ENCODE peak calls at places on chromosomes 5 and 9, in eight cellular contexts. E is CD8-positive, alpha-beta T cell; P is tibial artery; A is brain microvascular endothelial cell; Z is mesendoderm; N is SK-N-SH; K is A549; V is neuronal stem cell. F is an unnamed sample.

GRCh38 chr9:134474656-134475050 is 148.4 kb downstream of the RXRA start:
- DNase-seq in V (no peak), P (no peak), N (no peak), Z (no peak), A (no peak), E (no peak), K (no peak), F (no peak)

GRCh38 chr9:100322954-100323536 is 29.7 kb downstream of the TEX10 start:
- DNase-seq in Z (peak), K (peak), A (peak), V (peak), N (peak), P (no peak), E (no peak), F (peak)

GRCh38 chr5:17720070-17720469 is 85.8 kb downstream of the TAF11L14 start:
- DNase-seq in Z (no peak), N (no peak), P (no peak), V (no peak), A (no peak), K (no peak), E (no peak), F (peak)

GRCh38 chr9:115680226-115680625 is 473.4 kb upstream of the PAPPA start:
- DNase-seq in P (no peak), V (no peak), Z (no peak), E (no peak), A (no peak), N (no peak), K (no peak), F (peak)

GRCh38 chr9:114072181-114073140 is 5.6 kb downstream of the AMBP start:
- DNase-seq in Z (peak), A (no peak), E (no peak), N (no peak), V (no peak), K (no peak), P (peak), F (peak)

GRCh38 chr5:158942217-158942616 is 157.5 kb downstream of the EBF1 start:
- DNase-seq in K (no peak), A (no peak), N (no peak), E (no peak), P (no peak), V (no peak), Z (no peak), F (no peak)

GRCh38 chr5:9774472-9775079 is 144.4 kb upstream of the TAS2R1 start:
- DNase-seq in V (no peak), K (peak), A (peak), P (no peak), N (no peak), Z (peak), E (no peak), F (peak)

GRCh38 chr5:131630963-131631350 is 4.1 kb downstream of the RAPGEF6 start:
- DNase-seq in V (no peak), P (no peak), N (no peak), E (no peak), Z (no peak), K (no peak), A (no peak), F (no peak)

GRCh38 chr5:137465930-137466329 is 33.2 kb downstream of the SPOCK1 start:
- DNase-seq in E (no peak), N (no peak), A (no peak), Z (no peak), P (no peak), V (no peak), K (no peak), F (no peak)

GRCh38 chr5:176394881-176395675 is 6.5 kb downstream of the HIGD2A start:
- DNase-seq in E (no peak), K (no peak), N (no peak), A (no peak), V (no peak), Z (no peak), P (no peak), F (no peak)

GRCh38 chr9:106869458-106869857 is 6.5 kb downstream of the ZNF462 start:
- DNase-seq in K (no peak), E (no peak), A (no peak), N (no peak), Z (no peak), P (no peak), V (no peak), F (no peak)

GRCh38 chr9:132160802-132161742 is 786 bp upstream of the NTNG2 start:
- DNase-seq in A (peak), K (peak), Z (peak), V (peak), P (peak), E (peak), N (peak), F (peak)

GRCh38 chr5:151408633-151409243 is 38.7 kb upstream of the SLC36A1 start:
- DNase-seq in E (no peak), V (no peak), Z (peak), K (peak), P (no peak), A (no peak), N (no peak), F (no peak)

GRCh38 chr9:83433841-83434240 is 104.4 kb downstream of the FRMD3 start:
- DNase-seq in V (no peak), Z (no peak), K (no peak), A (no peak), P (no peak), E (no peak), N (no peak), F (no peak)

GRCh38 chr5:157999696-158000095 is 140.8 kb upstream of the CLINT1 start:
- DNase-seq in A (no peak), P (no peak), V (no peak), K (no peak), N (no peak), E (no peak), Z (no peak), F (no peak)

GRCh38 chr9:31541626-31542025 is 842.8 kb upstream of the ACO1 start:
- DNase-seq in N (no peak), Z (no peak), V (no peak), E (no peak), P (no peak), A (no peak), K (no peak), F (no peak)

GRCh38 chr5:155926011-155926410 is 401.0 kb upstream of the SGCD start:
- DNase-seq in N (no peak), K (no peak), V (no peak), A (no peak), Z (no peak), E (no peak), P (no peak), F (no peak)

GRCh38 chr9:14213504-14213903 is 100.4 kb downstream of the NFIB start:
- DNase-seq in N (no peak), V (no peak), Z (no peak), P (no peak), K (peak), A (no peak), E (no peak), F (no peak)

GRCh38 chr9:14212697-14213420 is 101.1 kb downstream of the NFIB start:
- DNase-seq in P (no peak), N (no peak), Z (no peak), A (no peak), K (no peak), E (no peak), V (no peak), F (no peak)

GRCh38 chr9:14214065-14214684 is 99.8 kb downstream of the NFIB start:
- DNase-seq in A (no peak), N (no peak), E (no peak), K (no peak), V (no peak), P (no peak), Z (no peak), F (no peak)

GRCh38 chr9:14215614-14216013 is 98.3 kb downstream of the NFIB start:
- DNase-seq in Z (no peak), V (no peak), K (peak), N (no peak), A (no peak), E (no peak), P (no peak), F (peak)

GRCh38 chr9:14214693-14215092 is 99.2 kb downstream of the NFIB start:
- DNase-seq in P (no peak), E (no peak), N (no peak), K (no peak), A (no peak), Z (no peak), V (no peak), F (no peak)
- H3K27ac ChIP-seq in P (no peak), E (no peak), N (no peak), K (peak), A (no peak), Z (no peak), V (no peak), F (no peak)

GRCh38 chr5:148395031-148395430 is 11.3 kb downstream of the FBXO38 start:
- DNase-seq in P (no peak), A (no peak), N (no peak), K (no peak), E (no peak), V (no peak), Z (no peak), F (no peak)
- H3K4me3 ChIP-seq in P (no peak), A (no peak), N (no peak), K (no peak), E (no peak), V (no peak), Z (no peak), F (no peak)

GRCh38 chr9:92739346-92740014 is 25.2 kb downstream of the BICD2 start:
- DNase-seq in N (no peak), K (no peak), P (peak), E (no peak), V (no peak), A (no peak), Z (no peak), F (no peak)

GRCh38 chr9:92738661-92739081 is 26.0 kb downstream of the BICD2 start:
- DNase-seq in K (no peak), V (no peak), E (no peak), A (no peak), N (no peak), Z (peak), P (peak), F (no peak)

GRCh38 chr9:92740446-92740961 is 24.1 kb downstream of the BICD2 start:
- DNase-seq in N (no peak), V (no peak), E (no peak), Z (no peak), P (peak), A (no peak), K (no peak), F (no peak)

GRCh38 chr9:92740015-92740408 is 24.6 kb downstream of the BICD2 start:
- DNase-seq in N (no peak), A (no peak), V (no peak), P (peak), Z (no peak), E (no peak), K (no peak), F (no peak)

DNA sequence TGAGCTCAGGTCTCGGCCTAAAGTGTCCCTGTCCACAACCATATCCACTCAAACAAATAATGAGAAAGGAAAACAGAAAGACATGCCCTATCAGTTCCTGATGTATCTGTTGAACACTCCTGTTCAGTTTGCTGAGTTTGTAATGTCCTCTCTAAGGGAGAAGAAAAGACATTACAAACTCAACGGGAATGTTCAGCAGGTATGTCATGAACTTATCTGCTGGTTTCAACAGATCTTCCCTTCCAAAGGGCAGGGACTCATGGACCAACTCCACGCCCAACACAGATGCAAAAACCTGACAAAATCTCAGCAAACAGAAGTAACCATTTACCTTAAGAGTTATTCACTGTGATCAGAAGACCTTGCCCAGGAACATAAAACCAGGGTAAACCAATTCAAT is 23.7 kb downstream of the BICD2 start:
- DNase-seq in Z (no peak), V (no peak), N (no peak), K (no peak), E (no peak), P (no peak), A (no peak), F (no peak)
- H3K27ac ChIP-seq in Z (no peak), V (peak), N (no peak), K (no peak), E (no peak), P (peak), A (peak), F (no peak)

DNA sequence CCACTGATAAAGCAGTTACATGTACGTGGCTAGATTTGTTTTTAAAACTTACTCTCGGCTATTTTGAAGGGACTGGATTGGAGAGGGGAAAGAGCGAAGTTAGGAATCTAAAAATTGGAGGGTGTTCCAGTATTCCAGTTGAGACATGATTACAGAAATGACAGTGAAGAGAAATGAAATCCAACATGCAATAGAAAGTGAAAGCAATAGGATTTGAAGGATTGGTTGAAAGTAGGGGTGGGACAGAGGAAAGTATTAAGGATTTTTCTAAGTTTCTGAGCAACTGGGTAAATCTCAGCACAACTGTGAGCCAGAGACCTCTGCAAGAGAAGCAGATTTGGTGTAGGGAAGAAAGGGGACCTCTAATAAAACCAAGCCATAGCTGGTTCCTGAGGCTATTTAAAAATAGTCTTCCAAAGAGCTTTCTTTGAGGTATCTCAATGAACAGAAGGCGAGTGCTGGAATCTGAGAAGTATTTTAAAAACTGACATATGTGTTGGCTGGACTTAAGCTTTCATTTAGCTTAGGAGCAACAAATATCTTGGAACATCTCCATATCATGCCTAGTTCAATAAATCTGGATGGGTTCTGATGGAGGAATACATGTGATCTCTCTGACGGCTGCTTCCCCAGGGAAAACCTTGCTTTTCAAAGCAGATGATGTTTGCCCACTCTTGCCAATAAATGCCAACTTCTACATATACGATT is 110.4 kb upstream of the IFNK start:
- DNase-seq in K (no peak), N (no peak), P (no peak), Z (no peak), E (no peak), V (no peak), A (no peak), F (no peak)
- H3K4me3 ChIP-seq in K (no peak), N (no peak), P (peak), Z (no peak), E (no peak), V (no peak), A (peak), F (no peak)

GRCh38 chr9:130305381-130305780 is 39.8 kb downstream of the HMCN2 start:
- DNase-seq in E (no peak), K (no peak), N (no peak), Z (no peak), P (peak), A (no peak), V (no peak), F (no peak)

GRCh38 chr9:130304643-130305042 is 39.1 kb downstream of the HMCN2 start:
- DNase-seq in A (no peak), E (no peak), P (no peak), Z (no peak), V (no peak), N (no peak), K (no peak), F (no peak)

GRCh38 chr9:130304141-130304540 is 38.6 kb downstream of the HMCN2 start:
- DNase-seq in P (no peak), N (no peak), E (no peak), K (no peak), Z (no peak), V (no peak), A (no peak), F (no peak)

GRCh38 chr9:130302785-130303612 is 37.4 kb downstream of the HMCN2 start:
- DNase-seq in V (no peak), Z (no peak), A (no peak), N (no peak), E (no peak), K (no peak), P (no peak), F (no peak)

DNA sequence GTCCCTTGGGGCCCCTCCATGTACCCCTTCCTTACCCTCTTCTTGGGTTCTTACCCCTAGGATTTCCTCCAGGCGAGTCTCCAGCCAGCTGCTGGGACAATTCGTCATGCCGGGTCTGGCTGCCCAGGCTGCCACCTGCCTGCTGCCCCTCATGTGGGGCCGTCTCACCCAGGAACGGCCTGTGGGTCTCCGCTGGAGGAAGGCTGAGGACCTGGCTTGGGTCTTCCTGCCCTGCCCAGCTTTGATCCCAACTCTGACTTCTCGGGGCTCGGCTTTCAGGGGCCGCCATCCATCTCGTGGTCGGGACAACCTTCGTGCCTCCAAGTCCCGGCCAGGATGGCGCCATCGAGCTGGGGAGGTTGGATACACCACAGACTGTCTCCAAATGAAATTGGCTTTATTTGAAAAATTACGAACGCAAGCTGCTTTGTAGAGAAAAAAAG is 38.1 kb downstream of the HMCN2 start:
- DNase-seq in E (no peak), Z (no peak), V (no peak), A (no peak), K (no peak), N (no peak), P (no peak), F (no peak)
- H3K27ac ChIP-seq in E (no peak), Z (no peak), V (no peak), A (no peak), K (no peak), N (no peak), P (peak), F (no peak)

GRCh38 chr9:124718928-124719327 is 52.2 kb downstream of the NR6A1 start:
- DNase-seq in Z (no peak), K (no peak), N (no peak), P (no peak), V (no peak), A (no peak), E (no peak), F (no peak)

GRCh38 chr9:124721109-124721850 is 49.8 kb downstream of the NR6A1 start:
- DNase-seq in A (peak), P (no peak), N (no peak), K (peak), V (no peak), Z (peak), E (no peak), F (peak)

GRCh38 chr9:124717597-124717996 is 53.5 kb downstream of the NR6A1 start:
- DNase-seq in A (no peak), K (no peak), V (no peak), N (no peak), P (no peak), Z (no peak), E (no peak), F (no peak)

GRCh38 chr9:124720429-124721108 is 50.5 kb downstream of the NR6A1 start:
- DNase-seq in N (no peak), A (no peak), K (no peak), Z (no peak), V (no peak), E (no peak), P (no peak), F (no peak)

GRCh38 chr9:124716795-124717194 is 54.3 kb downstream of the NR6A1 start:
- DNase-seq in Z (no peak), K (no peak), E (no peak), V (no peak), N (no peak), A (no peak), P (no peak), F (no peak)
- H3K4me3 ChIP-seq in Z (no peak), K (no peak), E (no peak), V (no peak), N (no peak), A (no peak), P (no peak), F (no peak)

GRCh38 chr5:103894882-103895281 is 332.3 kb upstream of the NUDT12 start:
- DNase-seq in N (peak), A (peak), E (no peak), V (peak), P (no peak), K (no peak), Z (peak), F (peak)

GRCh38 chr5:103890313-103890712 is 327.7 kb upstream of the NUDT12 start:
- DNase-seq in V (no peak), Z (no peak), A (no peak), N (no peak), E (no peak), K (no peak), P (no peak), F (no peak)

GRCh38 chr5:103891151-103891550 is 328.6 kb upstream of the NUDT12 start:
- DNase-seq in Z (peak), E (no peak), K (no peak), N (no peak), P (no peak), V (no peak), A (no peak), F (no peak)

GRCh38 chr5:103886826-103887225 is 324.2 kb upstream of the NUDT12 start:
- DNase-seq in N (no peak), V (no peak), E (no peak), Z (no peak), K (no peak), A (no peak), P (no peak), F (no peak)

GRCh38 chr5:103889500-103890209 is 327.1 kb upstream of the NUDT12 start:
- DNase-seq in A (no peak), V (no peak), Z (no peak), N (no peak), P (no peak), K (no peak), E (no peak), F (no peak)
- H3K27ac ChIP-seq in A (no peak), V (no peak), Z (no peak), N (no peak), P (no peak), K (no peak), E (no peak), F (no peak)

GRCh38 chr5:116154252-116154651 is 69.4 kb downstream of the COMMD10 start:
- DNase-seq in A (no peak), E (no peak), K (no peak), P (no peak), V (no peak), Z (no peak), N (no peak), F (no peak)

GRCh38 chr5:116154931-116155330 is 70.1 kb downstream of the COMMD10 start:
- DNase-seq in Z (no peak), E (no peak), A (no peak), V (no peak), P (no peak), N (no peak), K (no peak), F (no peak)

GRCh38 chr5:116159006-116159405 is 74.2 kb downstream of the COMMD10 start:
- DNase-seq in A (no peak), Z (no peak), K (no peak), V (no peak), P (no peak), E (no peak), N (no peak), F (no peak)

GRCh38 chr5:116153687-116154174 is 68.9 kb downstream of the COMMD10 start:
- DNase-seq in K (no peak), V (no peak), A (no peak), N (no peak), Z (no peak), P (no peak), E (no peak), F (no peak)

GRCh38 chr5:116157902-116158301 is 73.1 kb downstream of the COMMD10 start:
- DNase-seq in K (no peak), V (no peak), P (no peak), N (no peak), E (no peak), Z (peak), A (no peak), F (no peak)
- H3K4me3 ChIP-seq in K (no peak), V (no peak), P (no peak), N (no peak), E (no peak), Z (no peak), A (no peak), F (no peak)

F was measured in A673.